ENCODE peak calls at places on chromosomes 4 and X, in six cellular contexts. N is Peyer's patch, S is iPS DF 6.9, M is A549, D is IMR-90, C is heart right ventricle. K is an unnamed sample.

GRCh38 chr4:40413396-40413795 is 78.3 kb downstream of the CHRNA9 start:
- DNase-seq in S (no peak), M (no peak), C (no peak), N (no peak), D (no peak), K (no peak)

GRCh38 chr4:188262464-188262863 is 123.2 kb downstream of the TRIML1 start:
- DNase-seq in C (no peak), M (no peak), S (no peak), D (peak; percentile 86), N (no peak), K (no peak)

GRCh38 chr4:159607824-159608223 is 504.9 kb downstream of the RAPGEF2 start:
- DNase-seq in N (no peak), S (no peak), C (no peak), M (no peak), D (no peak), K (no peak)

GRCh38 chr4:145507636-145508035 is 26.0 kb downstream of the SMAD1 start:
- DNase-seq in C (no peak), N (no peak), S (no peak), M (no peak), D (peak; percentile 56), K (no peak)

GRCh38 chr4:112900416-112900815 is 149.0 kb upstream of the ANK2 start:
- DNase-seq in D (no peak), M (no peak), N (no peak), S (no peak), C (no peak), K (no peak)

GRCh38 chrX:95076449-95076848 is 1402.4 kb downstream of the FAM133A start:
- DNase-seq in S (no peak), D (peak; percentile 10), C (no peak), N (no peak), M (no peak), K (no peak)

GRCh38 chrX:24466025-24466424 is 939 bp downstream of the PDK3 start:
- DNase-seq in D (no peak), S (no peak), M (no peak), N (no peak), C (no peak), K (no peak)

GRCh38 chrX:120672841-120673530 is 43.1 kb upstream of the C1GALT1C1 start:
- DNase-seq in C (no peak), S (no peak), N (no peak), D (no peak), M (no peak), K (no peak)

GRCh38 chr4:48247878-48248558 is 21.6 kb downstream of the TEC start:
- DNase-seq in S (no peak), M (no peak), C (no peak), D (no peak), N (no peak), K (no peak)

GRCh38 chr4:26071688-26072087 is 157.7 kb downstream of the SMIM20 start:
- DNase-seq in S (no peak), N (no peak), M (no peak), D (no peak), C (no peak), K (no peak)

GRCh38 chrX:48700951-48701653 is 4.6 kb downstream of the SUV39H1 start:
- DNase-seq in C (no peak), S (no peak), M (no peak), N (no peak), D (peak; percentile 6), K (no peak)
- H3K9me3 ChIP-seq in C (no peaks in the 10 kb centered on the region), S (no peaks in the 10 kb centered on the region), M (no peaks in the 10 kb centered on the region), N (no peaks in the 10 kb centered on the region), D (no peaks in the 10 kb centered on the region), K (no peaks in the 10 kb centered on the region)

GRCh38 chr4:178241601-178242118 is 799.4 kb upstream of the AGA start:
- DNase-seq in C (no peak), D (no peak), S (no peak), M (no peak), N (no peak), K (no peak)
- H3K9me3 ChIP-seq in C (peaks cover 10% of the 10 kb centered on the region), D (peaks cover 13% of the 10 kb centered on the region), S (no peaks in the 10 kb centered on the region), M (no peaks in the 10 kb centered on the region), N (no peaks in the 10 kb centered on the region), K (no peaks in the 10 kb centered on the region)

DNA sequence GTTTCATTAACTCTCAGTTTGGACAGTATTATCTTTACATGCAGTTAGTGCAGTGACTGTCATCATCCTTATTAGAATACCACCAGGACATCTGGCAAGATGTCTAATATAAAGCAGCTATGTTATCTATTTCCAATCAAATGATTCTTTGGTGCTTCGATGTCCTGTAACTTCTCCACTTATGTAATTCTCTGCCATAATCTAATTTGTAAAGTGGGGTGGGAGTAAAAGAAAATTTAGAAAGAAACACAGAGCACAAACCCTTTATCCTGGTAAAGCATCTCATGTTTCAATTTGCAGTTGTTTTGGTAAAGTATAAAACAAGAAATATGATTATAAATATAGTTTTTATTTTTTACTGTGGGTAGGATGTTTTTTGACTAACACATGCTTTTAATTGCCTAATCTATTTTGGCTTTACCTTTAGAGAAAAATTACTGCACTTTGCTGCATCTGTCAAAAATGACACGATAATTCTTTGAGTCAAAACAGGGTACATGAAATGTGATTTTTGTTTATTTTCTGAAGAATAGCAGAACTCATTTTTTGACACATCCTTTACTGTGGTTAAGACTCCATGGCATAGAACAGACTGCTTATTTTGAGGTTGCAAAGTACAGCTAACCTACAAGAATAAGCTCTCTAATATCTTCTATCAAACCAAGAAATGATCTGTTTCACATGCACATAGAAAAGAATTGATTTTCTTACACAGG is 382.9 kb downstream of the RPA4 start:
- DNase-seq in M (no peak), N (no peak), S (no peak), D (no peak), C (no peak), K (no peak)
- H3K9me3 ChIP-seq in M (no peaks in the 10 kb centered on the region), N (no peaks in the 10 kb centered on the region), S (no peaks in the 10 kb centered on the region), D (no peaks in the 10 kb centered on the region), C (no peaks in the 10 kb centered on the region), K (no peaks in the 10 kb centered on the region)

GRCh38 chrX:65575024-65575423 is 40.4 kb upstream of the LAS1L start:
- DNase-seq in S (no peak), C (no peak), M (no peak), N (no peak), D (peak; percentile 33), K (no peak)

GRCh38 chrX:65578346-65578745 is 43.8 kb upstream of the LAS1L start:
- DNase-seq in M (no peak), S (no peak), N (no peak), C (no peak), D (no peak), K (no peak)

GRCh38 chrX:65576160-65576559 is 41.6 kb upstream of the LAS1L start:
- DNase-seq in N (no peak), C (no peak), S (no peak), D (no peak), M (no peak), K (no peak)

GRCh38 chrX:65574356-65574755 is 39.8 kb upstream of the LAS1L start:
- DNase-seq in D (no peak), M (no peak), N (no peak), S (no peak), C (no peak), K (no peak)

DNA sequence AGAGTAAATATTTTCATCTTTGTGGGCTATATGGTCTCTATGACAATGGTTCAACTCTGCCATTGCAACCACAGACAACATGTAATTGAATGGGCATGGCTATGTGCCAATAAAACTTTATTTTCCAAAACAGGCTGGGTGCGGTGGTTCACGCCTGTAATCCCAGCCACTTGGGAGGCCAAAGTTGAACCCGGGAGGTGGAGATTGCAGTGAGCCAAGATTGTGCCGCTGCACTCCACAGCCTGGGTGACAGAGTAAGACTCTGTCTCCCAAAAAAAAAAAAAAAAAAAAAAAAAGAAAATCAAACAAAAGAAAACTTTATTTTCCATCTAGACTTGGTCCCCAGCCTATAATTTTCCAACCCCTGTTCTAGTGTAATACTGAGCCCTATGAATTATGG is 38.4 kb upstream of the LAS1L start:
- DNase-seq in N (no peak), S (no peak), C (no peak), M (no peak), D (no peak), K (no peak)
- H3K9me3 ChIP-seq in N (no peaks in the 10 kb centered on the region), S (no peaks in the 10 kb centered on the region), C (no peaks in the 10 kb centered on the region), M (no peaks in the 10 kb centered on the region), D (no peaks in the 10 kb centered on the region), K (no peaks in the 10 kb centered on the region)

GRCh38 chr4:156732634-156733033 is 239.0 kb downstream of the PDGFC start:
- DNase-seq in M (no peak), D (peak; percentile 28), S (no peak), N (no peak), C (no peak), K (no peak)
- H3K9me3 ChIP-seq in M (peaks cover 16% of the 10 kb centered on the region), D (peaks cover 19% of the 10 kb centered on the region), S (no peaks in the 10 kb centered on the region), N (peaks cover 2% of the 10 kb centered on the region), C (peaks cover 29% of the 10 kb centered on the region), K (no peaks in the 10 kb centered on the region)

GRCh38 chrX:81662381-81662780 is 460.5 kb downstream of the SH3BGRL start:
- DNase-seq in M (no peak), D (no peak), S (no peak), N (no peak), C (no peak), K (no peak)
- H3K9me3 ChIP-seq in M (no peaks in the 10 kb centered on the region), D (peaks cover 3% of the 10 kb centered on the region), S (peaks cover 1% of the 10 kb centered on the region), N (no peaks in the 10 kb centered on the region), C (no peaks in the 10 kb centered on the region), K (no peaks in the 10 kb centered on the region)

DNA sequence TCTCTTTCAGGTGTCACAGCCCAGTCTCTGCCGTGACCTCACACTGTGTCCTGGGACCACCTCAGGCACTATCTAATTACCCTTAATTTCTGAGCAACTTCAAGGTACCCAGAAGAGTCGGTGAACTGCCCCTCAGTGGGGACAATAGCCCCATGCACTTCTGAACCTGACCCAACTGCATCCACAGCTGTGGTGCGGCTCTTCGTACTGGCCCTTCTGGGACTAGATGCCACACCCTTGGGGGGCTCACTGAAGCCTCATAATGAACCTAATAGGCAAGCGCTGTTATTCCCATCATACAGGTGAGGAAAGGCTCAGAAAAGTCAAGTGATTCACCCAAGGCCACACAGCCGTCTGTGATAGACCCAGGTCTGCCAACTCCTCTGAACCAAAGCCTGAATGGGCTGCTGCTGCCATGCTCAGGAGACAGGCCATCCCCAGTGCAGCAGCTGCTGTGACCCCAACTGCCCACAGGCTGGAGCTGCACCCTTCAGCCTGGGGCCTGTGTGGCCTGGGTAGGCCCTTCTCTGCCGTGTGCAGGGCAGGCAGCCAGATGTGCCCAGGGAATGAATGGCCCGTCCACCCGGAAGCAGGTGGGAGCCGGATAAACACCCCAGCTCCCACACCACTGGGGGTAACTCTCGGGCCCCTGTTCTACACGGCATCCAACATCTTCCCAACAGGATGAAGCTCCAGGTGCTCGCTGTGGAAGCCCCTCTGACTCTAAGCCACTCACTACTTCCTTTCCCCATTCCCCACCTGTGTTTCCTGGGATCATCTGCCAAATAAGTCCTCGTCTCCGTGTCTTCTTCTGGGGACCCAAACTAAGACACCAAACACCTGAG is 35.9 kb downstream of the HMX1 start:
- DNase-seq in D (no peak), C (no peak), M (no peak), S (no peak), N (peak; percentile 25), K (no peak)
- H3K9me3 ChIP-seq in D (peaks cover 4% of the 10 kb centered on the region), C (no peaks in the 10 kb centered on the region), M (no peaks in the 10 kb centered on the region), S (no peaks in the 10 kb centered on the region), N (no peaks in the 10 kb centered on the region), K (no peaks in the 10 kb centered on the region)

DNA sequence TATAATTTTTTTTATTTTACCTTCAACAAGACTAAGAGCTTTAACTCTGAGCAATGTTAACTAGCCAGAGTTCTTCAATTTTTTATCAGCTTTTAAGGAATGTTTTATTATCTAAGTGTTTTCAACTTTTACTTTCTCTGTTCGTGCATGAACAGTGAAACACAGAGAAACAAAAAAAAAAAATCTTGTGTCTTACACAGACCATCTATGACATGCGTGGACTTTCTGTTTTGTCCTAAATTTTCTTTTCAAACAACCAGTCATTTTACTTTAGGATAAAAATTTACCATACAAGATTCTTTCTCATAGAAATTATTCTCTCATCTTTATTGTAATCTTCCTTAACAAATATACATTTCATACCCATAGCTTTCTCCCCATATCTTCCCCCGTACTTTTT is 731.9 kb upstream of the PCDH10 start:
- DNase-seq in N (no peak), S (peak; percentile 25), C (no peak), M (no peak), D (no peak), K (no peak)
- H3K9me3 ChIP-seq in N (no peaks in the 10 kb centered on the region), S (peaks cover 3% of the 10 kb centered on the region), C (peaks cover 20% of the 10 kb centered on the region), M (no peaks in the 10 kb centered on the region), D (peaks cover 8% of the 10 kb centered on the region), K (no peaks in the 10 kb centered on the region)

GRCh38 chr4:11182031-11182430 is 246.7 kb downstream of the HS3ST1 start:
- DNase-seq in M (no peak), D (no peak), C (no peak), N (no peak), S (no peak), K (no peak)
- H3K9me3 ChIP-seq in M (no peaks in the 10 kb centered on the region), D (peaks cover 3% of the 10 kb centered on the region), C (no peaks in the 10 kb centered on the region), N (no peaks in the 10 kb centered on the region), S (no peaks in the 10 kb centered on the region), K (no peaks in the 10 kb centered on the region)